ENCODE peak calls at places on chromosomes 11 and 22, in five cellular contexts. One of them, this sample, is unnamed.
A peak's percentile ranks its signal among the peaks of the same experiment; 100 is the strongest.

GRCh38 chr11:83019888-83020579 is 51.7 kb downstream of the RAB30 start:
- DNase-seq in neuronal stem cell: no peak
- DNase-seq in colonic mucosa: no peak
- DNase-seq in mammary epithelial cell: peak; percentile 24
- DNase-seq in DND-41: no peak
- DNase-seq in this sample: no peak

GRCh38 chr11:100830978-100831732 is 144.1 kb downstream of the ARHGAP42 start:
- DNase-seq in neuronal stem cell: no peak
- DNase-seq in colonic mucosa: no peak
- DNase-seq in mammary epithelial cell: peak; percentile 49
- DNase-seq in DND-41: no peak
- DNase-seq in this sample: peak; percentile 63

GRCh38 chr22:32534252-32535215 is 59.9 kb downstream of the FBXO7 start:
- DNase-seq in neuronal stem cell: no peak
- DNase-seq in colonic mucosa: peak; percentile 56
- DNase-seq in mammary epithelial cell: no peak
- DNase-seq in DND-41: no peak
- DNase-seq in this sample: no peak

GRCh38 chr22:25282346-25282670 is 62.9 kb downstream of the CRYBB2 start:
- DNase-seq in neuronal stem cell: peak; percentile 12
- DNase-seq in colonic mucosa: no peak
- DNase-seq in mammary epithelial cell: no peak
- DNase-seq in DND-41: no peak
- DNase-seq in this sample: no peak

GRCh38 chr11:45400594-45400993 is 114.5 kb upstream of the SYT13 start:
- DNase-seq in neuronal stem cell: no peak
- DNase-seq in colonic mucosa: no peak
- DNase-seq in mammary epithelial cell: no peak
- DNase-seq in DND-41: no peak
- DNase-seq in this sample: peak; percentile 68

GRCh38 chr11:7060828-7061227 is 28.0 kb upstream of the RBMXL2 start:
- DNase-seq in neuronal stem cell: no peak
- DNase-seq in colonic mucosa: no peak
- DNase-seq in mammary epithelial cell: peak; percentile 17
- DNase-seq in DND-41: no peak
- DNase-seq in this sample: peak; percentile 9

GRCh38 chr11:19275496-19275895 is 34.8 kb upstream of the E2F8 start:
- DNase-seq in neuronal stem cell: no peak
- DNase-seq in colonic mucosa: no peak
- DNase-seq in mammary epithelial cell: peak; percentile 73
- DNase-seq in DND-41: no peak
- DNase-seq in this sample: no peak

GRCh38 chr11:65502852-65503603 is 4.2 kb downstream of the MALAT1 start:
- DNase-seq in neuronal stem cell: no peak
- DNase-seq in colonic mucosa: no peak
- DNase-seq in mammary epithelial cell: no peak
- DNase-seq in DND-41: no peak
- DNase-seq in this sample: peak; percentile 65

GRCh38 chr22:37675930-37676571 is 615 bp downstream of the LGALS1 start:
- DNase-seq in neuronal stem cell: no peak
- DNase-seq in colonic mucosa: peak; percentile 62
- DNase-seq in mammary epithelial cell: no peak
- DNase-seq in DND-41: no peak
- DNase-seq in this sample: peak; percentile 62

GRCh38 chr11:66264893-66265292 is 3.5 kb upstream of the RAB1B start:
- DNase-seq in neuronal stem cell: no peak
- DNase-seq in colonic mucosa: no peak
- DNase-seq in mammary epithelial cell: no peak
- DNase-seq in DND-41: peak; percentile 45
- DNase-seq in this sample: peak; percentile 24

GRCh38 chr11:90919332-90919731 is 696.5 kb upstream of the CHORDC1 start:
- DNase-seq in neuronal stem cell: no peak
- DNase-seq in colonic mucosa: no peak
- DNase-seq in mammary epithelial cell: no peak
- DNase-seq in DND-41: no peak
- DNase-seq in this sample: no peak

GRCh38 chr11:32115406-32115805 is 24.5 kb downstream of the RCN1 start:
- DNase-seq in neuronal stem cell: no peak
- DNase-seq in colonic mucosa: no peak
- DNase-seq in mammary epithelial cell: no peak
- DNase-seq in DND-41: no peak
- DNase-seq in this sample: no peak

GRCh38 chr11:114260077-114260476 is 36.1 kb upstream of the NNMT start:
- DNase-seq in neuronal stem cell: no peak
- DNase-seq in colonic mucosa: no peak
- DNase-seq in mammary epithelial cell: no peak
- DNase-seq in DND-41: no peak
- DNase-seq in this sample: no peak

GRCh38 chr11:120055646-120056045 is 82.3 kb downstream of the TRIM29 start:
- DNase-seq in neuronal stem cell: peak; percentile 31
- DNase-seq in colonic mucosa: no peak
- DNase-seq in mammary epithelial cell: peak; percentile 93
- DNase-seq in DND-41: no peak
- DNase-seq in this sample: peak; percentile 3

GRCh38 chr11:73321342-73322110 is 13.4 kb downstream of the ARHGEF17 start:
- DNase-seq in neuronal stem cell: no peak
- DNase-seq in colonic mucosa: no peak
- DNase-seq in mammary epithelial cell: no peak
- DNase-seq in DND-41: peak; percentile 53
- DNase-seq in this sample: peak; percentile 68
- H3K9ac ChIP-seq in neuronal stem cell: peak overlapping the region; percentile 26
- H3K9ac ChIP-seq in colonic mucosa: peak overlapping the region; percentile 60
- H3K9ac ChIP-seq in mammary epithelial cell: no peak overlapping the region
- H3K9ac ChIP-seq in DND-41: no peak overlapping the region
- H3K9ac ChIP-seq in this sample: peak overlapping the region; percentile 82

GRCh38 chr11:59144579-59145345 is 2.1 kb downstream of the FAM111A start:
- DNase-seq in neuronal stem cell: peak; percentile 54
- DNase-seq in colonic mucosa: peak; percentile 91
- DNase-seq in mammary epithelial cell: peak; percentile 94
- DNase-seq in DND-41: peak; percentile 89
- DNase-seq in this sample: peak; percentile 93
- H3K9ac ChIP-seq in neuronal stem cell: peak overlapping the region; percentile 30
- H3K9ac ChIP-seq in colonic mucosa: peak overlapping the region; percentile 15
- H3K9ac ChIP-seq in mammary epithelial cell: peak overlapping the region; percentile 57
- H3K9ac ChIP-seq in DND-41: peak overlapping the region; percentile 84
- H3K9ac ChIP-seq in this sample: peak overlapping the region; percentile 73

GRCh38 chr11:117816151-117816741 is 8.3 kb downstream of the FXYD2 start:
- DNase-seq in neuronal stem cell: peak; percentile 62
- DNase-seq in colonic mucosa: no peak
- DNase-seq in mammary epithelial cell: no peak
- DNase-seq in DND-41: no peak
- DNase-seq in this sample: peak; percentile 37

GRCh38 chr11:117816846-117817212 is 7.7 kb downstream of the FXYD2 start:
- DNase-seq in neuronal stem cell: no peak
- DNase-seq in colonic mucosa: no peak
- DNase-seq in mammary epithelial cell: no peak
- DNase-seq in DND-41: peak; percentile 24
- DNase-seq in this sample: no peak

GRCh38 chr11:117815262-117815803 is 9.2 kb downstream of the FXYD2 start:
- DNase-seq in neuronal stem cell: no peak
- DNase-seq in colonic mucosa: no peak
- DNase-seq in mammary epithelial cell: no peak
- DNase-seq in DND-41: peak; percentile 61
- DNase-seq in this sample: no peak

GRCh38 chr11:117814766-117815261 is 9.7 kb downstream of the FXYD2 start:
- DNase-seq in neuronal stem cell: no peak
- DNase-seq in colonic mucosa: peak; percentile 90
- DNase-seq in mammary epithelial cell: no peak
- DNase-seq in DND-41: peak; percentile 91
- DNase-seq in this sample: no peak

GRCh38 chr11:117814204-117814765 is 10.3 kb downstream of the FXYD2 start:
- DNase-seq in neuronal stem cell: no peak
- DNase-seq in colonic mucosa: no peak
- DNase-seq in mammary epithelial cell: no peak
- DNase-seq in DND-41: no peak
- DNase-seq in this sample: no peak
- H3K9ac ChIP-seq in neuronal stem cell: no peak overlapping the region
- H3K9ac ChIP-seq in colonic mucosa: no peak overlapping the region
- H3K9ac ChIP-seq in mammary epithelial cell: no peak overlapping the region
- H3K9ac ChIP-seq in DND-41: no peak overlapping the region
- H3K9ac ChIP-seq in this sample: no peak overlapping the region

GRCh38 chr11:12889243-12889642 is 119.9 kb upstream of the RASSF10 start:
- DNase-seq in neuronal stem cell: no peak
- DNase-seq in colonic mucosa: no peak
- DNase-seq in mammary epithelial cell: peak; percentile 67
- DNase-seq in DND-41: no peak
- DNase-seq in this sample: peak; percentile 90
- H3K9ac ChIP-seq in neuronal stem cell: no peak overlapping the region
- H3K9ac ChIP-seq in colonic mucosa: no peak overlapping the region
- H3K9ac ChIP-seq in mammary epithelial cell: no peak overlapping the region
- H3K9ac ChIP-seq in DND-41: no peak overlapping the region
- H3K9ac ChIP-seq in this sample: peak overlapping the region; percentile 81

DNA sequence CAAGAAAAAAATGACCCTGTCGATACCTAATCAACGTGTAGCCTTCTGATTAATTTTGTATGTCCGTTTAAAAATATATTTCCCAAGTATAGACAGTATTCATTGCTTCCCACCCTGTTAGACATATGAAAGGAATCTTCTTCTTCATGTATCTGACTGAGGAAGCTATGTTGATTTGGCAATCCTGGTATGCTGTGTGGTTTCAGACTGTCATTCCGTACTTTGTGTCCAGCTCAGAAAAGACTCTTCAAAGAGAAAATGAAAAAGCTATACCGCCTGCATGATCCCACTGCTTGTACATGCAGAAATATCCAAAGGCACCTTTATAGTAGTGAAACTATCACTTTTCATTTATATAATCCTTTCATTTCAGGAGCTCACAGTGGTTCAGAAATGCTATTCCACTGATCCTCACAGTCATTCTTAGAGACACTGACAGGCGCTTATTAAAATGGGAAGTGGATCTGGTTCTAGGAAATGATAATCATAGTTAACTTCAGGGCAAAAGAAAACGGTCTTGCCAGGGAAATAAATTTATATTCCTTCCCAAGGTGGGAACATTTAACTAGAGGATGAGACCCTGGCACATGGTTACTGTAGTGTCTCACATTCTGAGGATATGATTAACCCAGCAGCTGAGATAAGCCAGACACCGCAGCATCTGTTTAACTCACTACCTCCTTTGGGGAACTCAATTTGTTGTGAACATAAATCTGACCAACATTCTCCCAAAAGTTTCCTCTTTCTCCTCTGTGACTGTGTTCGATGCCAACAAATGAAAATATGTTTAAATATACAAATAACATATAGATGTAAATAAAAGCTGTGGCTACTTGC is 599.2 kb upstream of the LUZP2 start:
- DNase-seq in neuronal stem cell: no peak
- DNase-seq in colonic mucosa: no peak
- DNase-seq in mammary epithelial cell: peak; percentile 62
- DNase-seq in DND-41: no peak
- DNase-seq in this sample: peak; percentile 88
- H3K9ac ChIP-seq in neuronal stem cell: no peak overlapping the region
- H3K9ac ChIP-seq in colonic mucosa: no peak overlapping the region
- H3K9ac ChIP-seq in mammary epithelial cell: no peak overlapping the region
- H3K9ac ChIP-seq in DND-41: no peak overlapping the region
- H3K9ac ChIP-seq in this sample: peak overlapping the region; percentile 60

GRCh38 chr22:46382524-46382923 is 47.0 kb downstream of the TRMU start:
- DNase-seq in neuronal stem cell: no peak
- DNase-seq in colonic mucosa: no peak
- DNase-seq in mammary epithelial cell: no peak
- DNase-seq in DND-41: no peak
- DNase-seq in this sample: no peak

GRCh38 chr22:46380581-46380980 is 45.1 kb downstream of the TRMU start:
- DNase-seq in neuronal stem cell: no peak
- DNase-seq in colonic mucosa: no peak
- DNase-seq in mammary epithelial cell: no peak
- DNase-seq in DND-41: no peak
- DNase-seq in this sample: no peak

GRCh38 chr22:46380069-46380468 is 44.6 kb downstream of the TRMU start:
- DNase-seq in neuronal stem cell: no peak
- DNase-seq in colonic mucosa: no peak
- DNase-seq in mammary epithelial cell: no peak
- DNase-seq in DND-41: no peak
- DNase-seq in this sample: no peak

GRCh38 chr22:46381142-46381541 is 45.6 kb downstream of the TRMU start:
- DNase-seq in neuronal stem cell: no peak
- DNase-seq in colonic mucosa: peak; percentile 59
- DNase-seq in mammary epithelial cell: peak; percentile 15
- DNase-seq in DND-41: no peak
- DNase-seq in this sample: no peak

GRCh38 chr22:46381731-46382130 is 46.2 kb downstream of the TRMU start:
- DNase-seq in neuronal stem cell: no peak
- DNase-seq in colonic mucosa: no peak
- DNase-seq in mammary epithelial cell: no peak
- DNase-seq in DND-41: no peak
- DNase-seq in this sample: no peak
- H3K9ac ChIP-seq in neuronal stem cell: peak overlapping the region; percentile 47
- H3K9ac ChIP-seq in colonic mucosa: no peak overlapping the region
- H3K9ac ChIP-seq in mammary epithelial cell: no peak overlapping the region
- H3K9ac ChIP-seq in DND-41: no peak overlapping the region
- H3K9ac ChIP-seq in this sample: no peak overlapping the region

GRCh38 chr11:16611395-16612233 is 126.8 kb upstream of the C11orf58 start:
- DNase-seq in neuronal stem cell: peak; percentile 36
- DNase-seq in colonic mucosa: no peak
- DNase-seq in mammary epithelial cell: no peak
- DNase-seq in DND-41: no peak
- DNase-seq in this sample: no peak

GRCh38 chr11:16615480-16615879 is 123.0 kb upstream of the C11orf58 start:
- DNase-seq in neuronal stem cell: no peak
- DNase-seq in colonic mucosa: no peak
- DNase-seq in mammary epithelial cell: no peak
- DNase-seq in DND-41: no peak
- DNase-seq in this sample: no peak

GRCh38 chr11:16612801-16613400 is 125.5 kb upstream of the C11orf58 start:
- DNase-seq in neuronal stem cell: peak; percentile 37
- DNase-seq in colonic mucosa: no peak
- DNase-seq in mammary epithelial cell: peak; percentile 24
- DNase-seq in DND-41: no peak
- DNase-seq in this sample: peak; percentile 40

GRCh38 chr11:16612234-16612571 is 126.2 kb upstream of the C11orf58 start:
- DNase-seq in neuronal stem cell: no peak
- DNase-seq in colonic mucosa: no peak
- DNase-seq in mammary epithelial cell: no peak
- DNase-seq in DND-41: no peak
- DNase-seq in this sample: no peak

GRCh38 chr11:16613401-16614381 is 124.8 kb upstream of the C11orf58 start:
- DNase-seq in neuronal stem cell: peak; percentile 93
- DNase-seq in colonic mucosa: peak; percentile 83
- DNase-seq in mammary epithelial cell: peak; percentile 72
- DNase-seq in DND-41: peak; percentile 49
- DNase-seq in this sample: peak; percentile 97
- H3K9ac ChIP-seq in neuronal stem cell: peak overlapping the region; percentile 89
- H3K9ac ChIP-seq in colonic mucosa: peak overlapping the region; percentile 6
- H3K9ac ChIP-seq in mammary epithelial cell: no peak overlapping the region
- H3K9ac ChIP-seq in DND-41: no peak overlapping the region
- H3K9ac ChIP-seq in this sample: peak overlapping the region; percentile 24